ENCODE peak calls at places on chromosomes 12 and 14, in four cellular contexts. One of them, this sample, is unnamed.
A peak's percentile ranks its signal among the peaks of the same experiment; 100 is the strongest.

GRCh38 chr12:22624573-22624907 is 431 bp upstream of the ETNK1 start:
- DNase-seq in K562: no peak
- DNase-seq in H1: no peak
- DNase-seq in GM12878: no peak
- DNase-seq in this sample: no peak

GRCh38 chr12:49008943-49009342 is 9.6 kb downstream of the PRKAG1 start:
- DNase-seq in K562: no peak
- DNase-seq in GM12878: no peak
- DNase-seq in H1: no peak
- DNase-seq in this sample: no peak

GRCh38 chr12:49867580-49868341 is 24.9 kb upstream of the BCDIN3D start:
- DNase-seq in GM12878: no peak
- DNase-seq in K562: no peak
- DNase-seq in H1: no peak
- DNase-seq in this sample: no peak

GRCh38 chr12:93886533-93887511 is 209.6 kb downstream of the CRADD start:
- DNase-seq in GM12878: no peak
- DNase-seq in K562: peak; percentile 52
- DNase-seq in H1: no peak
- DNase-seq in this sample: no peak

GRCh38 chr12:107207931-107208515 is 114.7 kb upstream of the CRY1 start:
- DNase-seq in H1: no peak
- DNase-seq in K562: no peak
- DNase-seq in GM12878: no peak
- DNase-seq in this sample: no peak

GRCh38 chr14:77682158-77682553 is 25.7 kb downstream of the ALKBH1 start:
- DNase-seq in H1: no peak
- DNase-seq in K562: no peak
- DNase-seq in GM12878: no peak
- DNase-seq in this sample: no peak

GRCh38 chr14:57748279-57748678 is 117.6 kb downstream of the SLC35F4 start:
- DNase-seq in K562: no peak
- DNase-seq in H1: no peak
- DNase-seq in GM12878: no peak
- DNase-seq in this sample: no peak

GRCh38 chr12:6345319-6346071 is 3.6 kb upstream of the TNFRSF1A start:
- DNase-seq in K562: peak; percentile 87
- DNase-seq in H1: no peak
- DNase-seq in GM12878: no peak
- DNase-seq in this sample: no peak

GRCh38 chr12:56723889-56724659 is 1.0 kb downstream of the NACA start:
- DNase-seq in K562: peak; percentile 58
- DNase-seq in H1: no peak
- DNase-seq in GM12878: no peak
- DNase-seq in this sample: no peak

GRCh38 chr12:11855993-11856374 is 206.5 kb downstream of the ETV6 start:
- DNase-seq in H1: no peak
- DNase-seq in GM12878: no peak
- DNase-seq in K562: no peak
- DNase-seq in this sample: no peak
- TF ChIP-seq POLR2AphosphoS5 in H1: no peak
- TF ChIP-seq POLR2AphosphoS5 in GM12878: no peak
- TF ChIP-seq POLR2AphosphoS5 in K562: no peak
- TF ChIP-seq POLR2AphosphoS5 in this sample: no peak

GRCh38 chr14:70808402-70809237 is 693 bp downstream of the MAP3K9 start:
- DNase-seq in K562: no peak
- DNase-seq in GM12878: no peak
- DNase-seq in H1: no peak
- DNase-seq in this sample: no peak

GRCh38 chr14:70811065-70811464 is 1.8 kb upstream of the MAP3K9 start:
- DNase-seq in H1: no peak
- DNase-seq in GM12878: no peak
- DNase-seq in K562: no peak
- DNase-seq in this sample: no peak

GRCh38 chr14:70810621-70811020 is 1.3 kb upstream of the MAP3K9 start:
- DNase-seq in GM12878: no peak
- DNase-seq in K562: no peak
- DNase-seq in H1: no peak
- DNase-seq in this sample: no peak

GRCh38 chr14:70808023-70808401 is 1.3 kb downstream of the MAP3K9 start:
- DNase-seq in K562: no peak
- DNase-seq in H1: no peak
- DNase-seq in GM12878: no peak
- DNase-seq in this sample: no peak

DNA sequence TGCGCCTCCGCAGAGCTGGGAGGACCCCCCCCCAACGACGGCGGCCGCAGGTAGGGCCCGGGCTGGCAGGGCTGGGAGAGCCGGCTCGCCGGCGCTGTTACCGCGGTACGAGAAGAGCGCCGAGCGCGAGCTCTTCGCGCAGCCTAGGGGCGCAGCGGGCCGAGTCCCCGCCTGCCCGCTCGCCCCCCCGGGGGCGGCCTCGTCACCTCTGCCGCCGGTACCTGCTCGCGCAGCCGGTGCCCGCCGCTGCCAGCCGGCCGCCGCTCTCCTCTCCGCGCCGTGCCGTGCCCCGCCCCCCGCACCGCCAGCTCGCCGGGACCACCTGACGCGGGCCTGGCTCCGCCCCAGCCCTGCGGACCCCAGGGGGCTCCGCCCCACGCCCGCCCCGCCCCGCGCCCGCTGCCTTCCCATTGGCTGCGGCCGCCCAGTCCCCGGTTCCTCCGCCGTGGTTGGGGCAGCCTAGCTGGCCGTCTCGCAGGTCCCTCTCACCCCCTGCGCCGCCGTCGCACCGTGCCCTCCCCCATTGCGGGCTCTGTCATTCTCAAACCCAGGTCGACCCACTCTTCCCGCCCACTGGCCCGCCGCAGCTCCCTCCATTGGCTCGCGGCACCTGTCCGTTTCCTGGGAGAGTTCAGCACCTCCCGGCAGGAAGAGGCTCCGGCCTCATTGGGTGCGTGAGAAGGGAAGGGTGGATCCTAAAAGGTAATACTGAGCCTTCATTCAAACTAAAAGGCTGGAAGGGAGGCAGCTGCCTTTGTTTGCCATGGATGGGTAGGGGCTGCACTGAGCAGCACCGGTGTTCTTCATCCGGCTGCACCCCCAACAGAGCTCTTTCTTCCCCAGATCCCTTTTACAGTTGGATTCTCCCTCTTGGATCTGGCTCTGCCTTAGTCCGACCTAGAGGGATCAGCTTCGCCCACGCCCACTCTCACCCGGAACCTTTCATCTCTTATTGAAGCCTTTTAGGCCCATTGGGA is at the start of gene MAP3K9:
- DNase-seq in K562: peak; percentile 82
- DNase-seq in H1: peak; percentile 98
- DNase-seq in GM12878: peak; percentile 89
- DNase-seq in this sample: peak; percentile 98
- TF ChIP-seq POLR2A in K562: no peak
- TF ChIP-seq POLR2A in H1: peak; percentile 87
- TF ChIP-seq POLR2A in GM12878: peak; percentile 52
- TF ChIP-seq POLR2A in this sample: no peak

DNA sequence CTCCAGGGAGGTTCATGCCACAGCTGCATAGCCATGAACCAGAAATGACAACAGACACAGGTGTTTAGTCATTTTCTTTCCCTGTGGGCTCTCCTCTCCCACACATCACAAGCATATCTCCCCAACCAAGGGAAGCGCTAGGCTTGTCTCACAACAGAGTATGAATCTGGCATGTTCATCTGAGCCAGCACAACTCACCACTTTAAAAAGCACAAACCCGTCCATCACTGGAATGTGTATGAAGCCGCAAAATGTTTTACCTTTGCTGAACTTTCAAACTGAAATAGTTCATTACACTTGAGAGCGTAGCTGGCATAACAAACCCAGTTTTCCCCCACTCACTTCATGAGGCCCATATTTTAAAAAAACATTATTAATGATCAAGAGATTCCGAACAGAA is 15.9 kb downstream of the NID2 start:
- DNase-seq in GM12878: no peak
- DNase-seq in K562: no peak
- DNase-seq in H1: no peak
- DNase-seq in this sample: no peak
- H3K27ac ChIP-seq in GM12878: no peak overlapping the region
- H3K27ac ChIP-seq in K562: no peak overlapping the region
- H3K27ac ChIP-seq in H1: no peak overlapping the region
- H3K27ac ChIP-seq in this sample: peak overlapping the region; percentile 60

GRCh38 chr14:80956922-80957321 is 1.5 kb downstream of the TSHR start:
- DNase-seq in GM12878: no peak
- DNase-seq in H1: no peak
- DNase-seq in K562: no peak
- DNase-seq in this sample: no peak

GRCh38 chr14:80956105-80956504 is 684 bp downstream of the TSHR start:
- DNase-seq in H1: no peak
- DNase-seq in K562: no peak
- DNase-seq in GM12878: no peak
- DNase-seq in this sample: no peak

GRCh38 chr14:80955434-80955939 is at the start of gene TSHR:
- DNase-seq in H1: no peak
- DNase-seq in K562: no peak
- DNase-seq in GM12878: no peak
- DNase-seq in this sample: no peak

GRCh38 chr14:80951491-80951890 is 3.9 kb upstream of the TSHR start:
- DNase-seq in K562: no peak
- DNase-seq in GM12878: no peak
- DNase-seq in H1: no peak
- DNase-seq in this sample: no peak

GRCh38 chr14:80954771-80955299 is 586 bp upstream of the TSHR start:
- DNase-seq in H1: peak; percentile 38
- DNase-seq in GM12878: no peak
- DNase-seq in K562: peak; percentile 73
- DNase-seq in this sample: peak; percentile 86
- TF ChIP-seq POLR2AphosphoS5 in H1: no peak
- TF ChIP-seq POLR2AphosphoS5 in GM12878: no peak
- TF ChIP-seq POLR2AphosphoS5 in K562: no peak
- TF ChIP-seq POLR2AphosphoS5 in this sample: no peak

GRCh38 chr14:20683896-20684661 is at the start of gene RNASE4:
- DNase-seq in GM12878: peak; percentile 82
- DNase-seq in H1: no peak
- DNase-seq in K562: peak; percentile 81
- DNase-seq in this sample: peak; percentile 94
- TF ChIP-seq POLR2A in GM12878: peak; percentile 62
- TF ChIP-seq POLR2A in H1: peak; percentile 20
- TF ChIP-seq POLR2A in K562: no peak
- TF ChIP-seq POLR2A in this sample: peak; percentile 91

DNA sequence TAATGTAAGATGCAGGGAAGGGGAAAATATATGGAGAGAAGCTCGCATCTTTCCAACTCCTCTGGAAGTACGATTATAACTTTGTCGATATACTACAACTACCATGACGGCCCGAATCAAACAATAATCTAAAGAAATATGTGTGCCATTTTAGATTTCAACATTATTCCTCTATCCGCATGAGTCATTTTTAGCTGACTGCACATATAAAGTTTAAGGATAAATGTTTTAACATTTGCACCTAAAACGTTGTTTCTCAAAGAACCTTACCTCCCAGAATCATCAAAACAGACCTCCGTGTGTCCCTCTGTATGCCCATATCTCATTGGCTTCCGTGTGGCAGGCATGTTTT is 482 bp downstream of the WDHD1 start:
- DNase-seq in H1: no peak
- DNase-seq in GM12878: no peak
- DNase-seq in K562: no peak
- DNase-seq in this sample: no peak
- H3K27ac ChIP-seq in H1: peak overlapping the region; percentile 97
- H3K27ac ChIP-seq in GM12878: peak overlapping the region; percentile 91
- H3K27ac ChIP-seq in K562: peak overlapping the region; percentile 86
- H3K27ac ChIP-seq in this sample: peak overlapping the region; percentile 93

DNA sequence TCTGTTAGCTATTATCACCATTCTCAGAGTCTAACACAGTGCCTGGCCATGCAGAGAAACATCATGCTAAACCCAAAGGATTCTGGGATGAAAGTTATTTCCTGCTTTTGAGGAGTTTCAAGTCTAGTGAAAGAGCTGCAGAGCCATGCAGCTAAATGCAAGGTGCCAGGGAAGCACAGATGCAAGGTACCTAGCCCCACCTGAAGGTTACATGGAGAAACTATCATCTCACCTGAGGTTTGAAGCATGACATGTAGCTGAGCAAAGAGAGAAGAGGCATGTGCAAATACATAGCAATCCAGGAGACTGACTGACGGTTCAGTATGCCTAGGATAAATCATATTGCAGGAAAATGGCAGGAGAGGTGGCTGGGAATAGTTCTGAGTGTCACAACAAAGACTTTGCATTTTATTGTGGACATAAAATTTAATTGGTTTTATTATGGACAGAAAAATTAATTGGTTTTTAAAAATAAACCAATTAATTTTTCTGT is 170.4 kb downstream of the PRKD1 start:
- DNase-seq in H1: no peak
- DNase-seq in K562: no peak
- DNase-seq in GM12878: no peak
- DNase-seq in this sample: no peak
- TF ChIP-seq POLR2AphosphoS5 in H1: no peak
- TF ChIP-seq POLR2AphosphoS5 in K562: no peak
- TF ChIP-seq POLR2AphosphoS5 in GM12878: no peak
- TF ChIP-seq POLR2AphosphoS5 in this sample: no peak

DNA sequence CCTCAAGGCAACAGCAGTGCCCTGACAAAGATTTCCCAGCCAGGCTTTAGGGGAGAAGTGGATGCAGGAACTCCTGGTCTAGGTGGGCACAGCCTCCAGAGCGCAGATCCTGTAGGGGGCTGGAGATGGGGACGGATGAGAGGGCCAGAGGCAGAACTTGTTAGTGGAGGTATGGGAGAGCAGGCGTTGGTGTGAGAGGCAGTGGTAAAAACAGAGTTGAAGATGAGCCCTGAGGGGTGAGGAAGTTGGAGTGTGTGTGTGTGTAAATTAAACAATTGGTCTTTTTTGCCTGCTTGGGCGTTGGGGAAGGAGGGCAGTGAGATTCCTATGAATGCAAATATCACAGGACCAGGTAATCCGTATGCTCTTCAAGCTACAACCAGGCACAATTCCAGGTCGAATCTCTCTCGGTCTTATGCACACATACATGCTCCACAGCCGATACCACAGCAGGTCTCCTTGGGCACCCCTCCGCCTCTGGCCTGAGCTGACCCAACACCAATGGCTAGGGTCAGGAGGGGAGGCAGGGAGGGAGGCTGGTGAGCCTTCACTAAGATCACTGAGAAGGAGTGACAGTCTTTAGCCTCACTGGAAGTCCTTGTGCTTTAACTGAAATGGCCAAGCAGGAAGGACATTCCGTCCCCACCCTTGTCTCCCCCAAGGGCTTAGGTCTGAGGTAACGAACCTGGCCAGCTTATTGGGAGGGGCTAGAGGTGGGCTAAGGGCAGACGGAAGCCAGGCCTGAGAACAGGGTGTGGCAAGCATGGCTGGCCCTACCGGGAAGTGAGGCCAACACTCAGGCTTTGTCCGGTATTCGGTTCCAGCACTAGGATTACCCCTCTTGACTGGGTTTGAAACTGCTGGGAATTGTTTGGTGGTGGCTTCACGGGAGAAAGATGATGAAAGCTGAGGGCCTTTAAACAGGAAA is 1.5 kb upstream of the KRT7 start:
- DNase-seq in K562: no peak
- DNase-seq in GM12878: no peak
- DNase-seq in H1: no peak
- DNase-seq in this sample: peak; percentile 89
- TF ChIP-seq POLR2A in K562: no peak
- TF ChIP-seq POLR2A in GM12878: no peak
- TF ChIP-seq POLR2A in H1: no peak
- TF ChIP-seq POLR2A in this sample: no peak